ENCODE peak calls at places on chromosomes 11 and 22, in nine cellular contexts. R, P, E, F, T, O, M, Y and G are unnamed samples.

GRCh38 chr11:100682247-100682969 is 4.7 kb upstream of the ARHGAP42 start:
- DNase-seq in P (no peak), F (no peak), R (no peak), O (peak), E (no peak), M (peak), Y (no peak), T (no peak), G (peak)

GRCh38 chr11:75560644-75561043 is 1.4 kb upstream of the SERPINH1 start:
- DNase-seq in P (no peak), T (no peak), F (no peak), Y (no peak), O (no peak), R (no peak), M (no peak), E (no peak), G (no peak)

GRCh38 chr11:475941-476340 is 25.9 kb downstream of the PTDSS2 start:
- DNase-seq in O (peak), R (no peak), P (no peak), Y (no peak), M (no peak), E (no peak), F (no peak), T (no peak), G (no peak)

GRCh38 chr11:68213135-68213515 is at the start of gene KMT5B:
- DNase-seq in E (no peak), O (no peak), F (no peak), T (peak), M (no peak), P (peak), Y (peak), R (no peak), G (no peak)

GRCh38 chr11:106459135-106459534 is 381.7 kb downstream of the AASDHPPT start:
- DNase-seq in O (no peak), M (no peak), E (no peak), R (no peak), P (no peak), Y (no peak), T (no peak), F (no peak), G (no peak)

GRCh38 chr11:118928870-118929495 is 3.3 kb upstream of the BCL9L start:
- DNase-seq in O (peak), Y (no peak), E (peak), T (peak), R (peak), F (no peak), P (peak), M (peak), G (peak)

GRCh38 chr22:37223965-37224551 is 11.8 kb upstream of the SSTR3 start:
- DNase-seq in Y (no peak), E (no peak), O (no peak), M (no peak), P (no peak), F (no peak), T (no peak), R (no peak), G (no peak)

GRCh38 chr11:102199673-102200072 is 89.4 kb downstream of the YAP1 start:
- DNase-seq in T (no peak), E (no peak), F (no peak), M (no peak), O (no peak), Y (no peak), R (no peak), P (no peak), G (no peak)

GRCh38 chr11:18457435-18457834 is 1.8 kb downstream of the LDHAL6A start:
- DNase-seq in O (no peak), E (no peak), F (no peak), T (peak), P (peak), R (no peak), M (peak), Y (no peak), G (no peak)

GRCh38 chr11:122599434-122599833 is 56.1 kb upstream of the UBASH3B start:
- DNase-seq in T (no peak), R (no peak), Y (no peak), O (no peak), E (no peak), F (no peak), M (no peak), P (no peak), G (no peak)